ENCODE peak calls at places on chromosomes 5 and 9, in eight cellular contexts. One of them, this sample, is unnamed.

GRCh38 chr5:120465281-120465961 is 1.3 kb downstream of the PRR16 start:
- DNase-seq in neural progenitor cell: peak
- DNase-seq in dorsolateral prefrontal cortex: no peak
- DNase-seq in GM13976: no peak
- DNase-seq in left lung: peak
- DNase-seq in neural crest cell: peak
- DNase-seq in activated CD8-positive, alpha-beta T cell treated with anti-CD3 and anti-CD28 coated beads for 36 hours: no peak
- DNase-seq in WTC11: peak
- DNase-seq in this sample: peak

GRCh38 chr5:137619191-137619870 is 116.6 kb downstream of the KLHL3 start:
- DNase-seq in neural progenitor cell: no peak
- DNase-seq in dorsolateral prefrontal cortex: peak
- DNase-seq in GM13976: no peak
- DNase-seq in left lung: peak
- DNase-seq in neural crest cell: no peak
- DNase-seq in activated CD8-positive, alpha-beta T cell treated with anti-CD3 and anti-CD28 coated beads for 36 hours: no peak
- DNase-seq in WTC11: no peak
- DNase-seq in this sample: peak

GRCh38 chr9:91422832-91423711 is 560 bp downstream of the NFIL3 start:
- DNase-seq in neural progenitor cell: peak
- DNase-seq in dorsolateral prefrontal cortex: peak
- DNase-seq in GM13976: peak
- DNase-seq in left lung: peak
- DNase-seq in neural crest cell: peak
- DNase-seq in activated CD8-positive, alpha-beta T cell treated with anti-CD3 and anti-CD28 coated beads for 36 hours: peak
- DNase-seq in WTC11: peak
- DNase-seq in this sample: peak

GRCh38 chr9:121883281-121884056 is 209.6 kb downstream of the TTLL11 start:
- DNase-seq in neural progenitor cell: no peak
- DNase-seq in dorsolateral prefrontal cortex: no peak
- DNase-seq in GM13976: no peak
- DNase-seq in left lung: no peak
- DNase-seq in neural crest cell: no peak
- DNase-seq in activated CD8-positive, alpha-beta T cell treated with anti-CD3 and anti-CD28 coated beads for 36 hours: peak
- DNase-seq in WTC11: no peak
- DNase-seq in this sample: no peak

GRCh38 chr5:43602818-43603534 is at the start of gene NNT:
- DNase-seq in neural progenitor cell: peak
- DNase-seq in dorsolateral prefrontal cortex: peak
- DNase-seq in GM13976: peak
- DNase-seq in left lung: peak
- DNase-seq in neural crest cell: peak
- DNase-seq in activated CD8-positive, alpha-beta T cell treated with anti-CD3 and anti-CD28 coated beads for 36 hours: peak
- DNase-seq in WTC11: peak
- DNase-seq in this sample: peak

GRCh38 chr5:53479656-53480473 is 564 bp upstream of the FST start:
- DNase-seq in neural progenitor cell: peak
- DNase-seq in dorsolateral prefrontal cortex: no peak
- DNase-seq in GM13976: peak
- DNase-seq in left lung: peak
- DNase-seq in neural crest cell: peak
- DNase-seq in activated CD8-positive, alpha-beta T cell treated with anti-CD3 and anti-CD28 coated beads for 36 hours: peak
- DNase-seq in WTC11: peak
- DNase-seq in this sample: peak

GRCh38 chr5:71891856-71892255 is 172.8 kb downstream of the CARTPT start:
- DNase-seq in neural progenitor cell: peak
- DNase-seq in dorsolateral prefrontal cortex: no peak
- DNase-seq in GM13976: no peak
- DNase-seq in left lung: no peak
- DNase-seq in neural crest cell: no peak
- DNase-seq in activated CD8-positive, alpha-beta T cell treated with anti-CD3 and anti-CD28 coated beads for 36 hours: no peak
- DNase-seq in WTC11: no peak
- DNase-seq in this sample: no peak

GRCh38 chr5:172280937-172281336 is 2.6 kb downstream of the UBTD2 start:
- DNase-seq in neural progenitor cell: no peak
- DNase-seq in dorsolateral prefrontal cortex: no peak
- DNase-seq in GM13976: no peak
- DNase-seq in left lung: no peak
- DNase-seq in neural crest cell: no peak
- DNase-seq in activated CD8-positive, alpha-beta T cell treated with anti-CD3 and anti-CD28 coated beads for 36 hours: no peak
- DNase-seq in WTC11: no peak
- DNase-seq in this sample: peak

GRCh38 chr9:95000821-95001220 is 274.3 kb downstream of the AOPEP start:
- DNase-seq in neural progenitor cell: no peak
- DNase-seq in dorsolateral prefrontal cortex: no peak
- DNase-seq in GM13976: no peak
- DNase-seq in left lung: no peak
- DNase-seq in neural crest cell: no peak
- DNase-seq in activated CD8-positive, alpha-beta T cell treated with anti-CD3 and anti-CD28 coated beads for 36 hours: no peak
- DNase-seq in WTC11: no peak
- DNase-seq in this sample: no peak

GRCh38 chr9:94995294-94995693 is 268.8 kb downstream of the AOPEP start:
- DNase-seq in neural progenitor cell: no peak
- DNase-seq in dorsolateral prefrontal cortex: no peak
- DNase-seq in GM13976: no peak
- DNase-seq in left lung: no peak
- DNase-seq in neural crest cell: no peak
- DNase-seq in activated CD8-positive, alpha-beta T cell treated with anti-CD3 and anti-CD28 coated beads for 36 hours: no peak
- DNase-seq in WTC11: no peak
- DNase-seq in this sample: no peak

GRCh38 chr9:94996638-94997037 is 270.1 kb downstream of the AOPEP start:
- DNase-seq in neural progenitor cell: no peak
- DNase-seq in dorsolateral prefrontal cortex: no peak
- DNase-seq in GM13976: no peak
- DNase-seq in left lung: no peak
- DNase-seq in neural crest cell: no peak
- DNase-seq in activated CD8-positive, alpha-beta T cell treated with anti-CD3 and anti-CD28 coated beads for 36 hours: no peak
- DNase-seq in WTC11: no peak
- DNase-seq in this sample: no peak

GRCh38 chr9:94999832-95000231 is 273.3 kb downstream of the AOPEP start:
- DNase-seq in neural progenitor cell: no peak
- DNase-seq in dorsolateral prefrontal cortex: no peak
- DNase-seq in GM13976: no peak
- DNase-seq in left lung: no peak
- DNase-seq in neural crest cell: no peak
- DNase-seq in activated CD8-positive, alpha-beta T cell treated with anti-CD3 and anti-CD28 coated beads for 36 hours: no peak
- DNase-seq in WTC11: no peak
- DNase-seq in this sample: no peak

GRCh38 chr9:94997727-94998126 is 271.2 kb downstream of the AOPEP start:
- DNase-seq in neural progenitor cell: no peak
- DNase-seq in dorsolateral prefrontal cortex: no peak
- DNase-seq in GM13976: no peak
- DNase-seq in left lung: no peak
- DNase-seq in neural crest cell: no peak
- DNase-seq in activated CD8-positive, alpha-beta T cell treated with anti-CD3 and anti-CD28 coated beads for 36 hours: no peak
- DNase-seq in WTC11: no peak
- DNase-seq in this sample: no peak
- TF ChIP-seq CTCF in neural progenitor cell: no peak
- TF ChIP-seq CTCF in dorsolateral prefrontal cortex: no peak
- TF ChIP-seq CTCF in GM13976: no peak
- TF ChIP-seq CTCF in left lung: no peak
- TF ChIP-seq CTCF in neural crest cell: no peak
- TF ChIP-seq CTCF in activated CD8-positive, alpha-beta T cell treated with anti-CD3 and anti-CD28 coated beads for 36 hours: no peak
- TF ChIP-seq CTCF in WTC11: no peak
- TF ChIP-seq CTCF in this sample: no peak

GRCh38 chr5:93581738-93582414 is 857 bp upstream of the NR2F1-AS1 start:
- DNase-seq in neural progenitor cell: peak
- DNase-seq in dorsolateral prefrontal cortex: no peak
- DNase-seq in GM13976: no peak
- DNase-seq in left lung: no peak
- DNase-seq in neural crest cell: no peak
- DNase-seq in activated CD8-positive, alpha-beta T cell treated with anti-CD3 and anti-CD28 coated beads for 36 hours: no peak
- DNase-seq in WTC11: no peak
- DNase-seq in this sample: peak

GRCh38 chr5:93583525-93583798 is 440 bp downstream of the NR2F1 start:
- DNase-seq in neural progenitor cell: no peak
- DNase-seq in dorsolateral prefrontal cortex: no peak
- DNase-seq in GM13976: no peak
- DNase-seq in left lung: no peak
- DNase-seq in neural crest cell: no peak
- DNase-seq in activated CD8-positive, alpha-beta T cell treated with anti-CD3 and anti-CD28 coated beads for 36 hours: no peak
- DNase-seq in WTC11: no peak
- DNase-seq in this sample: peak

GRCh38 chr5:93583799-93584530 is 943 bp downstream of the NR2F1 start:
- DNase-seq in neural progenitor cell: peak
- DNase-seq in dorsolateral prefrontal cortex: no peak
- DNase-seq in GM13976: peak
- DNase-seq in left lung: peak
- DNase-seq in neural crest cell: no peak
- DNase-seq in activated CD8-positive, alpha-beta T cell treated with anti-CD3 and anti-CD28 coated beads for 36 hours: no peak
- DNase-seq in WTC11: peak
- DNase-seq in this sample: peak

GRCh38 chr5:93584531-93585053 is 1.6 kb downstream of the NR2F1 start:
- DNase-seq in neural progenitor cell: peak
- DNase-seq in dorsolateral prefrontal cortex: no peak
- DNase-seq in GM13976: no peak
- DNase-seq in left lung: peak
- DNase-seq in neural crest cell: no peak
- DNase-seq in activated CD8-positive, alpha-beta T cell treated with anti-CD3 and anti-CD28 coated beads for 36 hours: no peak
- DNase-seq in WTC11: no peak
- DNase-seq in this sample: no peak

DNA sequence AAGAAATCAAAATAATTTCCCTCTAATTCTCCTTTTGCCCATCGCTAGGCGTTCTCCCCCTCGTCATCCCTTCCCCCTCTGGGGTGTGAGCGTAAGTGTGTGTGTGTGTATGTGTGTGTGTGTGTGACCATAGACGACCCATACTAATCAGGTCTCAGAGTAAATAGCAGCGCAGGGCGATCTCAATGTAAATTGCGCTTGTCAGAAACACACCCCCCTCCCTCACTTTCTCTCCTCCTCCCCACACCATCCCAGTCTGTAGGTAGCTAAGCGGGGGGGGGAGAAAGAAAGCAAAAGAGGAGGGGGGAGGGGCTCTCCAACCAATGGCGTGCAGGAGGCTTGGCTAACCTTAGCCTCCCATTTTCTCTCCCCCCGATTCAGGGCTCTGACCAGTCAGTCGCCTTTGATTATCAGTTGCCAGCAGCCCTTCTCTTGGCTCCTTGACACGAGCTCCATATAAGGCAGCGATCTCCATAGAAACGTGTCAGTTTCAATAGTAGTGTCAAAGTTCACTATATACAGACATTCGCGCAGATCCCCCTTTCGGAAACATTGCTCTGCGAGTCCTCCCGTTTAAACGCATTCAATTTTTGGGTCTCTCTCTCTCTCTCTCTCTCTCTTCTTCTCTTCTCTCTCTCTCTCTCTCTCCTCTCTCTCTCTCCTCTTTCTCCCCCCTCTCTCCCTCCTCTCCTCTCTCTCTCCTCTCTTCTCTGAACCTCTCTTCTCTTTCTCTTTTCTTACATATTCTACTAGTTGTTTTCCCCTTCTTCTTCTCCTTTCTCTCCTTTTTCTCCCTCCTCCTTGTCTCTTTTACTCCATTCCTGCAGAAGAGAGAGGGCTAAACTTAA is at the start of gene NR2F1:
- DNase-seq in neural progenitor cell: peak
- DNase-seq in dorsolateral prefrontal cortex: no peak
- DNase-seq in GM13976: peak
- DNase-seq in left lung: no peak
- DNase-seq in neural crest cell: peak
- DNase-seq in activated CD8-positive, alpha-beta T cell treated with anti-CD3 and anti-CD28 coated beads for 36 hours: no peak
- DNase-seq in WTC11: peak
- DNase-seq in this sample: peak
- TF ChIP-seq CTCF in neural progenitor cell: peak
- TF ChIP-seq CTCF in dorsolateral prefrontal cortex: no peak
- TF ChIP-seq CTCF in GM13976: no peak
- TF ChIP-seq CTCF in left lung: no peak
- TF ChIP-seq CTCF in neural crest cell: no peak
- TF ChIP-seq CTCF in activated CD8-positive, alpha-beta T cell treated with anti-CD3 and anti-CD28 coated beads for 36 hours: no peak
- TF ChIP-seq CTCF in WTC11: no peak
- TF ChIP-seq CTCF in this sample: no peak

DNA sequence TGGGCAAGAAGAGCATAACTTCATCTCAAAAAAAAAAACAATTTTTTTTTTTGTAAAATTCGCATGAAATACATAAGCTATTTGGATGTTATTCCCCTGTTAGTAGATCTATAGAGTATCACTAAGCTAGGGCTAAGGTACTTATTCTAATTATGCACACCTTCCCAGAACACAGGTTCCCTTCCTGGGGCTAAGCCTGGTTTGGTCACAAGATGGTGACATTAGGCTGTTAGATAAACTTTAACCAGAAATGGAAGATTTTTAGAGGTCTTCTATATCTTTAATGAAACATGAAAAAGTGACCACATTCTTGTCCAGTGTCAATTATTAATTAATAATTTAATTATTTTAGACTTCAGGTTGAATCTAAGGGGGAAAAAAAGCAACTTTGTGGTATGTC is 433.5 kb downstream of the CDH18 start:
- DNase-seq in neural progenitor cell: no peak
- DNase-seq in dorsolateral prefrontal cortex: no peak
- DNase-seq in GM13976: no peak
- DNase-seq in left lung: no peak
- DNase-seq in neural crest cell: no peak
- DNase-seq in activated CD8-positive, alpha-beta T cell treated with anti-CD3 and anti-CD28 coated beads for 36 hours: no peak
- DNase-seq in WTC11: no peak
- DNase-seq in this sample: no peak
- TF ChIP-seq CTCF in neural progenitor cell: peak
- TF ChIP-seq CTCF in dorsolateral prefrontal cortex: no peak
- TF ChIP-seq CTCF in GM13976: no peak
- TF ChIP-seq CTCF in left lung: no peak
- TF ChIP-seq CTCF in neural crest cell: no peak
- TF ChIP-seq CTCF in activated CD8-positive, alpha-beta T cell treated with anti-CD3 and anti-CD28 coated beads for 36 hours: no peak
- TF ChIP-seq CTCF in WTC11: no peak
- TF ChIP-seq CTCF in this sample: no peak

GRCh38 chr5:127588368-127588767 is 60.5 kb upstream of the CTXN3 start:
- DNase-seq in neural progenitor cell: no peak
- DNase-seq in dorsolateral prefrontal cortex: no peak
- DNase-seq in GM13976: no peak
- DNase-seq in left lung: no peak
- DNase-seq in neural crest cell: no peak
- DNase-seq in activated CD8-positive, alpha-beta T cell treated with anti-CD3 and anti-CD28 coated beads for 36 hours: no peak
- DNase-seq in WTC11: no peak
- DNase-seq in this sample: no peak

GRCh38 chr5:127586811-127587210 is 62.1 kb upstream of the CTXN3 start:
- DNase-seq in neural progenitor cell: no peak
- DNase-seq in dorsolateral prefrontal cortex: no peak
- DNase-seq in GM13976: no peak
- DNase-seq in left lung: no peak
- DNase-seq in neural crest cell: no peak
- DNase-seq in activated CD8-positive, alpha-beta T cell treated with anti-CD3 and anti-CD28 coated beads for 36 hours: no peak
- DNase-seq in WTC11: no peak
- DNase-seq in this sample: no peak

GRCh38 chr5:127587246-127587917 is 61.5 kb upstream of the CTXN3 start:
- DNase-seq in neural progenitor cell: no peak
- DNase-seq in dorsolateral prefrontal cortex: no peak
- DNase-seq in GM13976: no peak
- DNase-seq in left lung: no peak
- DNase-seq in neural crest cell: no peak
- DNase-seq in activated CD8-positive, alpha-beta T cell treated with anti-CD3 and anti-CD28 coated beads for 36 hours: no peak
- DNase-seq in WTC11: no peak
- DNase-seq in this sample: no peak

GRCh38 chr5:127586371-127586770 is 62.5 kb upstream of the CTXN3 start:
- DNase-seq in neural progenitor cell: no peak
- DNase-seq in dorsolateral prefrontal cortex: no peak
- DNase-seq in GM13976: peak
- DNase-seq in left lung: no peak
- DNase-seq in neural crest cell: no peak
- DNase-seq in activated CD8-positive, alpha-beta T cell treated with anti-CD3 and anti-CD28 coated beads for 36 hours: no peak
- DNase-seq in WTC11: no peak
- DNase-seq in this sample: no peak

DNA sequence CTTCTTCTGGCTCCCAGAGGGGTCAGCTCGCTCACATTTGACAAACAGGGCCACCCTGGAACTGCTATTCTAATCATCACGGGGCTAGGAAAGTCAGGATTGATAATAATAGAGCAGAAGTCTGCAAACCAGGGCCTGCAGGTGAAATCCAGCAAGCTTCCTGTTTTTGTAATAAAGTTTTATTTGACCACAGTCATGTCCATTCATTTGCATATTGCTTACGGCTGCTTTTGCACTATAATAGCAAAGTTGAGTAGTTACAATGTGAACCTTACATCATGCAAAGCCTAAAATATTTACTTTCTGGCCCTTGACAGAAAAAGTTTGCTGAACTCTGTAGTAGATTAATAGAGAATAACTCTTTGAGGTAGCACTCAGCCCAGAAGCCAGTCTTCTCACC is 63.2 kb upstream of the CTXN3 start:
- DNase-seq in neural progenitor cell: no peak
- DNase-seq in dorsolateral prefrontal cortex: no peak
- DNase-seq in GM13976: no peak
- DNase-seq in left lung: no peak
- DNase-seq in neural crest cell: no peak
- DNase-seq in activated CD8-positive, alpha-beta T cell treated with anti-CD3 and anti-CD28 coated beads for 36 hours: no peak
- DNase-seq in WTC11: no peak
- DNase-seq in this sample: no peak
- TF ChIP-seq CTCF in neural progenitor cell: no peak
- TF ChIP-seq CTCF in dorsolateral prefrontal cortex: no peak
- TF ChIP-seq CTCF in GM13976: no peak
- TF ChIP-seq CTCF in left lung: no peak
- TF ChIP-seq CTCF in neural crest cell: no peak
- TF ChIP-seq CTCF in activated CD8-positive, alpha-beta T cell treated with anti-CD3 and anti-CD28 coated beads for 36 hours: no peak
- TF ChIP-seq CTCF in WTC11: no peak
- TF ChIP-seq CTCF in this sample: no peak